ENCODE peak calls at places on chromosomes 6 and 20, in ten cellular contexts. L is M059J; A is mammary epithelial cell; H is cardiac muscle cell; R is foreskin fibroblast; W is brain microvascular endothelial cell; V is OCI-LY7; G is HEK293T; Z is activated CD4-positive, alpha-beta memory T cell treated with anti-CD3 and anti-CD28 coated beads, Interleukin-2, amount 10 ng/mL, durations not matched to agents 7 days and 5 days; C is CD4-positive, alpha-beta T cell. F is an unnamed sample.

GRCh38 chr6:18823782-18824386 is 436.7 kb downstream of the RNF144B start:
- DNase-seq in L (peak; percentile 32), A (peak; percentile 28), H (peak; percentile 11), R (peak; percentile 11), W (peak; percentile 19), V (peak; percentile 77), G (peak; percentile 54), Z (peak; percentile 36), C (no peak), F (no peak)

GRCh38 chr20:41203660-41204059 is 66.3 kb downstream of the PLCG1 start:
- DNase-seq in L (no peak), A (no peak), H (no peak), R (no peak), W (no peak), V (no peak), G (no peak), Z (no peak), C (no peak), F (no peak)

GRCh38 chr6:73942581-73942980 is 246.6 kb downstream of the CD109 start:
- DNase-seq in L (peak; percentile 81), A (peak; percentile 38), H (no peak), R (peak; percentile 87), W (peak; percentile 45), V (no peak), G (no peak), Z (no peak), C (no peak), F (no peak)

GRCh38 chr6:161836643-161837448 is 563.0 kb upstream of the AGPAT4 start:
- DNase-seq in L (no peak), A (no peak), H (peak; percentile 12), R (peak; percentile 35), W (no peak), V (no peak), G (no peak), Z (no peak), C (no peak), F (no peak)

GRCh38 chr6:115667478-115667996 is 393.2 kb downstream of the FRK start:
- DNase-seq in L (no peak), A (no peak), H (no peak), R (no peak), W (no peak), V (no peak), G (no peak), Z (no peak), C (no peak), F (no peak)

GRCh38 chr6:39347906-39348585 is 25.5 kb upstream of the KCNK16 start:
- DNase-seq in L (peak; percentile 57), A (peak; percentile 42), H (peak; percentile 73), R (peak; percentile 83), W (peak; percentile 74), V (peak; percentile 47), G (peak; percentile 81), Z (peak; percentile 66), C (peak; percentile 27), F (no peak)

GRCh38 chr6:2531426-2532208 is 219.1 kb downstream of the MYLK4 start:
- DNase-seq in L (peak; percentile 88), A (peak; percentile 95), H (peak; percentile 86), R (peak; percentile 95), W (peak; percentile 88), V (no peak), G (no peak), Z (no peak), C (no peak), F (no peak)

GRCh38 chr6:37785688-37786270 is 33.7 kb upstream of the ZFAND3 start:
- DNase-seq in L (no peak), A (no peak), H (no peak), R (peak; percentile 81), W (no peak), V (no peak), G (no peak), Z (no peak), C (no peak), F (no peak)

GRCh38 chr20:36105731-36106226 is 48.8 kb upstream of the EPB41L1 start:
- DNase-seq in L (no peak), A (no peak), H (no peak), R (no peak), W (no peak), V (no peak), G (no peak), Z (no peak), C (no peak), F (no peak)

GRCh38 chr6:134288538-134289203 is 29.2 kb downstream of the SGK1 start:
- DNase-seq in L (peak; percentile 95), A (peak; percentile 97), H (peak; percentile 87), R (peak; percentile 89), W (peak; percentile 85), V (no peak), G (no peak), Z (no peak), C (no peak), F (no peak)

GRCh38 chr6:98787961-98788360 is 46.4 kb upstream of the POU3F2 start:
- DNase-seq in L (peak; percentile 46), A (no peak), H (no peak), R (no peak), W (no peak), V (no peak), G (no peak), Z (no peak), C (no peak), F (no peak)

GRCh38 chr6:167745660-167746376 is 80.9 kb upstream of the AFDN start:
- DNase-seq in L (no peak), A (no peak), H (no peak), R (no peak), W (no peak), V (no peak), G (no peak), Z (no peak), C (no peak), F (no peak)

GRCh38 chr6:136051140-136051775 is 198.9 kb downstream of the MTFR2 start:
- DNase-seq in L (peak; percentile 51), A (no peak), H (peak; percentile 82), R (peak; percentile 9), W (peak; percentile 88), V (no peak), G (no peak), Z (no peak), C (no peak), F (no peak)

GRCh38 chr6:36856277-36856676 is 17.0 kb upstream of the CPNE5 start:
- DNase-seq in L (peak; percentile 39), A (no peak), H (no peak), R (no peak), W (no peak), V (no peak), G (no peak), Z (no peak), C (no peak), F (no peak)

GRCh38 chr20:9447182-9447581 is 67.2 kb upstream of the LAMP5 start:
- DNase-seq in L (no peak), A (no peak), H (no peak), R (no peak), W (no peak), V (no peak), G (no peak), Z (no peak), C (no peak), F (no peak)

GRCh38 chr6:146990821-146991798 is 213.1 kb upstream of the STXBP5 start:
- DNase-seq in L (peak; percentile 86), A (peak; percentile 44), H (peak; percentile 67), R (peak; percentile 59), W (peak; percentile 79), V (no peak), G (no peak), Z (no peak), C (no peak), F (no peak)

GRCh38 chr6:109073344-109074235 is 21.1 kb downstream of the SESN1 start:
- DNase-seq in L (peak; percentile 70), A (peak; percentile 53), H (peak; percentile 88), R (peak; percentile 85), W (peak; percentile 64), V (peak; percentile 82), G (peak; percentile 40), Z (peak; percentile 47), C (peak; percentile 36), F (peak; percentile 23)

GRCh38 chr6:169983651-169984050 is 232.2 kb downstream of the ERMARD start:
- DNase-seq in L (no peak), A (no peak), H (no peak), R (no peak), W (no peak), V (no peak), G (no peak), Z (no peak), C (no peak), F (no peak)

GRCh38 chr20:59150821-59151251 is 12.8 kb upstream of the ZNF831 start:
- DNase-seq in L (no peak), A (no peak), H (no peak), R (no peak), W (no peak), V (no peak), G (no peak), Z (no peak), C (no peak), F (no peak)

GRCh38 chr6:83270971-83271714 is 78.0 kb downstream of the RWDD2A start:
- DNase-seq in L (peak; percentile 91), A (peak; percentile 82), H (peak; percentile 77), R (peak; percentile 79), W (peak; percentile 44), V (no peak), G (no peak), Z (no peak), C (no peak), F (no peak)

GRCh38 chr6:135990437-135990836 is 138.9 kb downstream of the PDE7B start:
- DNase-seq in L (no peak), A (no peak), H (peak; percentile 53), R (no peak), W (no peak), V (no peak), G (no peak), Z (no peak), C (no peak), F (no peak)

GRCh38 chr20:15339264-15339663 is 1001.9 kb upstream of the FLRT3 start:
- DNase-seq in L (no peak), A (peak; percentile 5), H (no peak), R (peak; percentile 4), W (no peak), V (no peak), G (no peak), Z (no peak), C (no peak), F (no peak)

GRCh38 chr6:134405386-134406087 is 87.6 kb upstream of the SGK1 start:
- DNase-seq in L (no peak), A (no peak), H (no peak), R (no peak), W (no peak), V (no peak), G (no peak), Z (no peak), C (no peak), F (no peak)

GRCh38 chr6:73722318-73723060 is 26.5 kb downstream of the CD109 start:
- DNase-seq in L (peak; percentile 94), A (peak; percentile 87), H (peak; percentile 77), R (peak; percentile 95), W (peak; percentile 87), V (no peak), G (no peak), Z (peak; percentile 31), C (no peak), F (no peak)

GRCh38 chr6:142834853-142835252 is 110.1 kb downstream of the HIVEP2 start:
- DNase-seq in L (no peak), A (no peak), H (no peak), R (no peak), W (no peak), V (no peak), G (no peak), Z (no peak), C (no peak), F (no peak)

GRCh38 chr6:21185849-21186478 is 407.6 kb upstream of the SOX4 start:
- DNase-seq in L (no peak), A (no peak), H (no peak), R (no peak), W (no peak), V (no peak), G (no peak), Z (no peak), C (no peak), F (no peak)

GRCh38 chr6:24052632-24053031 is 73.4 kb upstream of the NRSN1 start:
- DNase-seq in L (no peak), A (no peak), H (no peak), R (no peak), W (no peak), V (no peak), G (no peak), Z (no peak), C (no peak), F (no peak)

F was measured in NCI-H1048.